ENCODE peak calls at places on chromosomes 12 and 14, in four cellular contexts. T is NCI-H1105, R is frontal cortex, N is NCI-H446. U is an unnamed sample.

GRCh38 chr14:24639270-24639669 is 5.3 kb upstream of the GZMB start:
- DNase-seq in N (no peak), T (no peak), R (no peak), U (no peak)

GRCh38 chr12:68446896-68447806 is 115.0 kb upstream of the MDM1 start:
- DNase-seq in N (no peak), R (no peak), T (no peak), U (no peak)

GRCh38 chr14:59154383-59154782 is 34.1 kb upstream of the DAAM1 start:
- DNase-seq in R (no peak), T (no peak), N (no peak), U (no peak)

GRCh38 chr14:43056106-43056505 is 1449.4 kb downstream of the LRFN5 start:
- DNase-seq in N (no peak), R (no peak), T (no peak), U (no peak)

GRCh38 chr12:9049520-9050133 is 60.3 kb downstream of the KLRG1 start:
- DNase-seq in R (peak), N (no peak), T (peak), U (no peak)

GRCh38 chr12:47943492-47944359 is 19.7 kb upstream of the TMEM106C start:
- DNase-seq in N (no peak), T (no peak), R (no peak), U (peak)

GRCh38 chr12:119410396-119410795 is 75.9 kb downstream of the CCDC60 start:
- DNase-seq in T (no peak), N (no peak), R (no peak), U (no peak)

GRCh38 chr12:42473130-42473529 is 116.4 kb downstream of the PRICKLE1 start:
- DNase-seq in R (no peak), T (no peak), N (no peak), U (no peak)

GRCh38 chr12:71069317-71069716 is 88.5 kb downstream of the TSPAN8 start:
- DNase-seq in T (no peak), R (no peak), N (no peak), U (no peak)

GRCh38 chr14:97762386-97762785 is 965.2 kb downstream of the VRK1 start:
- DNase-seq in N (no peak), R (no peak), T (no peak), U (no peak)

U was measured in MG63.